ENCODE peak calls at places on chromosomes 11 and 22, in four cellular contexts. M is psoas muscle, L is heart right ventricle, G is uterus. I is an unnamed sample. For H3K4me1, the result is how much of the 10 kb centered on the place peaks cover.

GRCh38 chr22:37431811-37432707 is 4.8 kb upstream of the ELFN2 start:
- DNase-seq in G (no peak), L (no peak), M (no peak), I (peak)

GRCh38 chr11:5011254-5011653 is 16.6 kb downstream of the OR51L1 start:
- DNase-seq in M (no peak), L (no peak), G (no peak), I (no peak)

GRCh38 chr22:38479096-38479840 is 11.4 kb downstream of the KDELR3 start:
- DNase-seq in M (no peak), L (no peak), G (no peak), I (no peak)

GRCh38 chr11:20013346-20014066 is 146.8 kb downstream of the DBX1 start:
- DNase-seq in M (peak), L (peak), G (no peak), I (no peak)

GRCh38 chr11:134199531-134199930 is 24.2 kb downstream of the NCAPD3 start:
- DNase-seq in G (no peak), M (no peak), L (no peak), I (no peak)

GRCh38 chr11:130528301-130528651 is 79.8 kb downstream of the ADAMTS15 start:
- DNase-seq in L (no peak), M (no peak), G (no peak), I (peak)

GRCh38 chr22:41699264-41700104 is at the start of gene MEI1:
- DNase-seq in G (peak), L (peak), M (peak), I (no peak)

GRCh38 chr11:36945384-36945783 is 347.3 kb upstream of the RAG2 start:
- DNase-seq in L (no peak), M (no peak), G (no peak), I (no peak)

GRCh38 chr22:24400726-24401596 is 26.4 kb upstream of the ADORA2A start:
- DNase-seq in G (no peak), L (no peak), M (no peak), I (peak)

GRCh38 chr11:32148824-32149223 is 58.0 kb downstream of the RCN1 start:
- DNase-seq in M (no peak), L (no peak), G (no peak), I (no peak)

GRCh38 chr11:18313985-18314763 is 7.8 kb downstream of the HPS5 start:
- DNase-seq in M (no peak), L (no peak), G (no peak), I (peak)

GRCh38 chr22:31235076-31235475 is 23.0 kb downstream of the LIMK2 start:
- DNase-seq in G (no peak), L (peak), M (no peak), I (no peak)

GRCh38 chr11:112297248-112297866 is 36.7 kb upstream of the PLET1 start:
- DNase-seq in M (no peak), L (no peak), G (no peak), I (no peak)

GRCh38 chr11:73969991-73970800 is 12.4 kb downstream of the UCP2 start:
- DNase-seq in G (no peak), M (no peak), L (no peak), I (no peak)

GRCh38 chr22:23772315-23773246 is at the start of gene MMP11:
- DNase-seq in G (peak), L (peak), M (peak), I (peak)

GRCh38 chr11:75667831-75668507 is 869 bp downstream of the MAP6 start:
- DNase-seq in G (peak), L (peak), M (peak), I (no peak)

GRCh38 chr22:16969508-16970327 is 38.3 kb downstream of the GAB4 start:
- DNase-seq in M (no peak), G (no peak), L (no peak), I (no peak)

GRCh38 chr22:17988800-17989513 is 35.4 kb downstream of the MICAL3 start:
- DNase-seq in G (no peak), M (no peak), L (no peak), I (peak)

GRCh38 chr11:12053606-12054361 is 45.4 kb upstream of the DKK3 start:
- DNase-seq in L (no peak), G (no peak), M (no peak), I (no peak)

GRCh38 chr22:17864398-17865182 is 90.3 kb upstream of the BID start:
- DNase-seq in L (no peak), G (no peak), M (no peak), I (no peak)

GRCh38 chr11:88178211-88178610 is 3.0 kb upstream of the RAB38 start:
- DNase-seq in L (no peak), G (peak), M (no peak), I (no peak)

GRCh38 chr22:30733081-30733680 is 38.5 kb downstream of the OSBP2 start:
- DNase-seq in G (no peak), L (no peak), M (no peak), I (no peak)

GRCh38 chr11:44566952-44567875 is 1.8 kb downstream of the CD82 start:
- DNase-seq in L (no peak), G (no peak), M (no peak), I (no peak)

GRCh38 chr11:100964400-100964799 is 165.2 kb downstream of the PGR start:
- DNase-seq in L (no peak), M (no peak), G (no peak), I (no peak)

GRCh38 chr22:46573781-46574437 is 36.5 kb upstream of the CELSR1 start:
- DNase-seq in M (no peak), L (no peak), G (no peak), I (no peak)

GRCh38 chr22:50171965-50172421 is 1.5 kb downstream of the PANX2 start:
- DNase-seq in L (no peak), M (no peak), G (no peak), I (no peak)

GRCh38 chr22:50170453-50171318 is at the start of gene PANX2:
- DNase-seq in L (no peak), M (peak), G (no peak), I (no peak)

GRCh38 chr22:50169774-50170341 is 673 bp upstream of the PANX2 start:
- DNase-seq in M (peak), L (no peak), G (no peak), I (no peak)

GRCh38 chr22:50173221-50173982 is 2.9 kb downstream of the PANX2 start:
- DNase-seq in L (no peak), G (no peak), M (no peak), I (no peak)

DNA sequence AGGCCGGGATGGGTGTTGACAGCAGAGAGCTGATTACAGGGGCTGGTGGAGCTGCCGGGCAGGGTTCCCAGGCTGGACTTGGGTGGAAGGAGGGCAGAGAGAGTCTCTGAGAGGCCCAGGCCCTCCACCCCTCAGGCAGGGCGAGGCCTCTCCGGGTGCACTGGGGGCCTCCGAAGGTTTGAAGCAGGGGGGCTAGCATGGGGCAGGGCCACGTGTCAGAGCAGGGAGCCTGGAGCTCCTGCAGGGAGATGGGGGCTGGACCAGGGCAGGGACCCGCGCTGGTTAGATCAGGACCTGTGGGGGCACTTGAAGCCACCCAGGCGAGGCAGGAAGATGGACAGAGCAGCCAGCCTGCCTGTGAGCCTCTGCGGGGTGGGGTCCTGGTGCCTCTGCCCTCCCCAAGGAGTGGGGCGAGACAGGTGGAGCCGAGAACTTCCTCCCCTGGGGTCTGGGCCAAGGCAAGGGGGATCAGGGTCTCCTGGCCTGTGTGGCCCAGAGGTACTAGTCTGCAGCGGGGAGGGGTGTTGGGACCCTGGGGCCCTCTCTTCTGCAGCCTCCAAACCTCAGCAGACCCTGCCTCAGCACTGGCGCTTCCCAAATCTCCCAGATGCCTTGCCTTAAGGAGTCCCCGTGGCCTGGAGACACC is 911 bp downstream of the PANX2 start:
- DNase-seq in M (no peak), L (no peak), G (no peak), I (no peak)
- H3K4me3 ChIP-seq in M (no peak), L (no peak), G (peak), I (no peak)

DNA sequence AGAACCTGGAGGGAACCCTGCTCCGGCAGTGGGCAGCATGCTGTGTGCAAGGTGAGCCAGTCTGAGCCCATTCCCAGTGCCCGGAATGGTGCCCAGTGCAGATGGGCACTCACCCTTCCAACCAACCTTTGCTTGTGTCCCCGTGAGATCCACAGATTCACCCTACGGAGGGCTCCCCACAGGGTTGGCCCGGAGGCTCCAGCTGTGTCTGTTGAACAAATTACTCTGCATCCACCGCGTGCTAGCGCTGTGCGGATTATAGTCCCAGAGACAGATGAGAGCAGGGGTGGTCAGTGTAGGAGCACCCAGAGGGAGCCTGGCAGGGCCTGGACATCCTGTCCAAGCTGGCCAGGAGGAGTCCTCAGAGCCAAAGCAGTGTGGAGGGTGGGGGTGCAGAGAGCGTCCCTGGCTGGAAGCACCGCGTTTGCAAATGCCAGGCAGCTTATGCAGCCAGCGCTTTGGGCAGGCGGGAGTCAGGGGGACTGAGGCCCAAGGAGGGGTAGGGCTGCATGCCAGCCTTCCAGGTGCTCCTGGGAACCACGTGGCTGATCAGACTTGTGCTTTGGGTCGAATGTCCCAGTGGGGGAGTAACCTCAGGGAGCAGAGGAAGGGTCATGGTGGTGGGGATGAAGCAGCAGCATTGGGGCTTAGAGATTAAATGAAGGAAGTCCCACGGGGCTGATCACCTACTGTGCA is 80.5 kb downstream of the KCNQ1 start:
- DNase-seq in L (no peak), M (peak), G (peak), I (no peak)
- H3K4me1 ChIP-seq in L (under half), M (under half), G (under half), I (under half)

DNA sequence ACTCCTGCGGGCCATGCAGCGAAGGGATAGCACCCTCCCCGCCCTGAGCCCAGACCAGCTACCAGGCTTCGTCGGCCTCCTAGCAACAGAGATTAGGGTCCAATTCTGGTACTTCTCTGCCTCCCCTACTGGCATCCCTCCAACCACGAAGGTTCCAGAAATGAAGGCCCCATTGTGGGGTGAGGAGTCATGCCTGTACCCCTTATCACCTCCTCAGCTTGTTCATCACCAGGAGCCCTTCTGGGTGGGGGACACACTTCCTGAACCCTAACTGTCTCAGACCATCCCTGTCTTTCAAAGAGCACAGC is 1.8 kb downstream of the PHLDA2 start:
- DNase-seq in G (no peak), L (no peak), M (peak), I (no peak)
- H3K4me3 ChIP-seq in G (no peak), L (no peak), M (no peak), I (peak)

DNA sequence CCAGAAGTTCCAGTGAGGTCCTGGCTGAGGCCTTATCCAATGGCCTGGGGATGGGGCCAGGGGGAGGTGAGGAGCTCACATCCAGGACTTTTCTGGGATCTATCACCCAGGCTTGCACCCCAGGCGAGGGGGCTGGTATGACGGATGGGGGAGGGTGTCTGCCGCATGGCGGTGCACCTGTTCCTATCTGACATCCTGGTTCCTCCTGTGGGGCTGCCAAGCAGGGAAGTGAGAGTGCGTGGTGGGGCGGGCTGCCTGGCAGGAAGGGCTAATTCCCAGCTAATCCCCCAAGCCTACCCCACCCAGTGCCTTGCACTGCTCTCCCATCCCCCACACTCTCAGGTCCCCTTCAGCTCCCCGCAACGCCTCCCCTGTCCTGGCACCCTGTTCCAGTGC is 102.1 kb downstream of the NECTIN1 start:
- DNase-seq in L (no peak), M (no peak), G (no peak), I (no peak)
- H3K4me1 ChIP-seq in L (under half), M (under half), G (under half), I (under half)

DNA sequence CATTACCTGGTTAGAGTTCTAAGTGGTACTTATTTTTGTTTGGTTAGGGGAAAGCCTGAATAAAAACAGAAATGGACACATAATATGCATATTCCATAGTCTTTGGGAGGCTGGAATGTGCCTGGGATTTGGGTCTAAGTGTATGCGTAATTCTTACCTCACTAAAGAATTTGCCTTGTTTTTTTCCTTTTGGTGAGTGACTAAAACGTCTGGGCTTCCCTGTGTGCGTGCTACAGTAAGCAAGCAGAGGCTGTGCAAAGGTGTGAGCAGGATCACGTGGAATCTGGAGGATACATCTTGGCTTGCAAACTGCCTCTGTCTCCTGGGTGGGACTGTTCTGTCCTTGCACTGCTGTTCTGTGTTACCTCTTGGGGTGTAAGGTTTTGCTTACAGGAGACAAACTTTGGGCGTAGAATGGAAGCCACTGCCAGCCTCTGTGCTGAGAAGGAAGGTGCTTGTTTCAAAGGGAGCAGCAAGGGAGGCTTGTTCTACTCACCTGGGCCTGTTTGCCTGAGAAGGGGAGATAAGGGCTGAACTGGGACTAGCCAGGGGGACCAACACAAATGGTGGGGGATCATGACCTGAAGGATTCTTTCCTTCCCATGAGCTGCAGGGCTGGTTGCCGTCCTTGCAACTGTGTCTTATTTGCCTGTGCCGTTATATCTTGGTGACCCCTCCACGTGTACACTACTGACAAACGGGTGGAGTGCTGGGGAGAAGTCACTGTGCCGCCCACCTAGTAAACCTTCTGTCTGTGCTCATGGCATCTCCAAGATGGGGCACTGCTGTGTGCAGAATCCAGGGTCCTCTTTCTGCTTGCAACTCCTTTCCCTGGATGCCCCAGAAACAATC is 4.5 kb downstream of the NEAT1 start:
- DNase-seq in L (no peak), G (no peak), M (peak), I (peak)
- H3K4me3 ChIP-seq in L (peak), G (peak), M (peak), I (no peak)

I was measured in SJSA1.